ENCODE peak calls at places on chromosomes 7 and 10, in seven cellular contexts. H is A673, T is mammary epithelial cell, P is H1, A is astrocyte, M is PC-9, R is fibroblast of lung. G is an unnamed sample.

GRCh38 chr7:113100091-113100723 is 13.6 kb upstream of the GPR85 start:
- DNase-seq in P (no peak), R (peak), T (peak), M (no peak), H (peak), A (peak), G (no peak)

GRCh38 chr10:22477365-22478287 is 132.3 kb downstream of the SPAG6 start:
- DNase-seq in H (no peak), A (no peak), P (peak), R (no peak), T (no peak), M (no peak), G (no peak)

GRCh38 chr7:99469381-99470065 is 3.2 kb upstream of the ZNF789 start:
- DNase-seq in T (no peak), P (no peak), H (no peak), M (no peak), R (no peak), A (no peak), G (no peak)

GRCh38 chr10:79243211-79244067 is 103.8 kb upstream of the PPIF start:
- DNase-seq in T (no peak), R (peak), H (peak), P (peak), M (no peak), A (no peak), G (no peak)

GRCh38 chr7:33814958-33815735 is 90.2 kb upstream of the BMPER start:
- DNase-seq in H (no peak), A (no peak), P (no peak), R (no peak), M (no peak), T (no peak), G (no peak)

GRCh38 chr7:32941181-32941995 is 15.9 kb upstream of the FKBP9 start:
- DNase-seq in H (no peak), R (no peak), P (no peak), T (peak), A (no peak), M (no peak), G (no peak)

GRCh38 chr7:143901360-143901709 is 641 bp downstream of the TCAF1 start:
- DNase-seq in M (no peak), T (no peak), P (peak), A (peak), H (no peak), R (peak), G (peak)

GRCh38 chr10:1600861-1601260 is 136.5 kb downstream of the ADARB2 start:
- DNase-seq in T (peak), A (no peak), H (no peak), M (no peak), R (no peak), P (no peak), G (peak)

GRCh38 chr10:93580824-93581223 is 14.4 kb downstream of the FFAR4 start:
- DNase-seq in H (peak), A (peak), P (no peak), M (no peak), T (no peak), R (peak), G (no peak)

GRCh38 chr7:46257766-46258448 is 336.8 kb upstream of the IGFBP3 start:
- DNase-seq in A (peak), H (no peak), T (peak), P (no peak), R (peak), M (peak), G (no peak)

GRCh38 chr7:127473409-127473808 is 80.9 kb upstream of the ZNF800 start:
- DNase-seq in P (no peak), R (no peak), T (no peak), H (no peak), A (no peak), M (no peak), G (no peak)

GRCh38 chr7:105127179-105127578 is 113.2 kb downstream of the KMT2E start:
- DNase-seq in H (no peak), R (peak), M (no peak), T (no peak), P (no peak), A (peak), G (no peak)

GRCh38 chr10:125034671-125035070 is 92.7 kb downstream of the ZRANB1 start:
- DNase-seq in T (no peak), P (no peak), R (no peak), M (no peak), H (no peak), A (no peak), G (no peak)

GRCh38 chr7:132450188-132450587 is 126.1 kb downstream of the PLXNA4 start:
- DNase-seq in P (no peak), T (no peak), R (no peak), H (no peak), M (no peak), A (no peak), G (no peak)

GRCh38 chr10:100009283-100009792 is 409 bp downstream of the DNMBP start:
- DNase-seq in M (no peak), R (no peak), P (no peak), H (peak), T (peak), A (no peak), G (no peak)

GRCh38 chr7:127817466-127817865 is 165.5 kb downstream of the SND1 start:
- DNase-seq in P (no peak), R (no peak), M (no peak), A (no peak), H (no peak), T (no peak), G (no peak)

GRCh38 chr7:10156972-10157371 is 816.7 kb upstream of the PHF14 start:
- DNase-seq in P (no peak), R (peak), M (peak), H (no peak), A (peak), T (no peak), G (no peak)

GRCh38 chr7:112449353-112449752 is 907 bp upstream of the IFRD1 start:
- DNase-seq in R (peak), A (peak), M (peak), H (no peak), P (no peak), T (peak), G (no peak)

GRCh38 chr7:38178695-38179344 is 775 bp downstream of the STARD3NL start:
- DNase-seq in P (no peak), T (no peak), H (no peak), R (peak), M (no peak), A (peak), G (no peak)

GRCh38 chr10:61682323-61682722 is 19.6 kb downstream of the CABCOCO1 start:
- DNase-seq in A (no peak), H (no peak), M (no peak), P (no peak), R (no peak), T (no peak), G (no peak)

GRCh38 chr10:120940299-120940900 is 89.2 kb downstream of the WDR11 start:
- DNase-seq in M (no peak), A (no peak), R (no peak), H (no peak), T (no peak), P (no peak), G (no peak)

GRCh38 chr7:33721895-33722294 is 183.4 kb upstream of the BMPER start:
- DNase-seq in H (no peak), R (no peak), A (no peak), T (no peak), M (no peak), P (no peak), G (no peak)

GRCh38 chr10:116833986-116834760 is 15.1 kb upstream of the ENO4 start:
- DNase-seq in T (no peak), P (no peak), R (no peak), H (no peak), M (no peak), A (no peak), G (no peak)

GRCh38 chr7:13822678-13823077 is 166.8 kb downstream of the ETV1 start:
- DNase-seq in T (peak), H (no peak), M (peak), A (peak), R (peak), P (no peak), G (no peak)

GRCh38 chr7:149727541-149728476 is 45.6 kb downstream of the ZNF467 start:
- DNase-seq in P (no peak), M (peak), A (no peak), T (no peak), R (no peak), H (no peak), G (no peak)

GRCh38 chr10:110285501-110285900 is 19.2 kb downstream of the SMNDC1 start:
- DNase-seq in R (no peak), P (no peak), M (no peak), H (no peak), T (no peak), A (no peak), G (no peak)

GRCh38 chr10:29922904-29923303 is 136.5 kb downstream of the JCAD start:
- DNase-seq in M (no peak), R (peak), P (no peak), A (peak), H (no peak), T (no peak), G (no peak)

GRCh38 chr10:30529373-30529998 is 95.5 kb downstream of the MAP3K8 start:
- DNase-seq in R (no peak), A (no peak), M (no peak), H (no peak), P (no peak), T (no peak), G (peak)

GRCh38 chr7:128053023-128053422 is 21.8 kb upstream of the LRRC4 start:
- DNase-seq in P (no peak), A (no peak), H (peak), M (no peak), R (peak), T (no peak), G (peak)

GRCh38 chr7:157663061-157663863 is 326.5 kb downstream of the DNAJB6 start:
- DNase-seq in H (no peak), M (no peak), R (peak), P (no peak), A (peak), T (no peak), G (no peak)

GRCh38 chr7:139691253-139691781 is 86.5 kb downstream of the HIPK2 start:
- DNase-seq in M (no peak), A (no peak), P (no peak), H (no peak), R (peak), T (no peak), G (no peak)

GRCh38 chr10:72030762-72031543 is 57.4 kb downstream of the SPOCK2 start:
- DNase-seq in H (no peak), M (no peak), R (no peak), P (no peak), T (no peak), A (no peak), G (no peak)

GRCh38 chr7:133703547-133703946 is 423.6 kb upstream of the LRGUK start:
- DNase-seq in A (peak), M (no peak), R (peak), H (no peak), P (no peak), T (peak), G (no peak)

GRCh38 chr7:121151663-121152344 is 163.3 kb downstream of the CPED1 start:
- DNase-seq in A (peak), M (no peak), H (no peak), P (no peak), T (no peak), R (peak), G (no peak)

GRCh38 chr10:17335065-17335464 is 107.0 kb downstream of the VIM start:
- DNase-seq in P (no peak), A (peak), R (peak), H (no peak), T (peak), M (no peak), G (no peak)

GRCh38 chr7:2281556-2281955 is 32.7 kb downstream of the SNX8 start:
- DNase-seq in T (no peak), R (peak), P (no peak), M (no peak), H (no peak), A (peak), G (no peak)

GRCh38 chr7:70614237-70614984 is 517.5 kb upstream of the GALNT17 start:
- DNase-seq in P (peak), A (peak), R (peak), T (peak), H (peak), M (no peak), G (no peak)

DNA sequence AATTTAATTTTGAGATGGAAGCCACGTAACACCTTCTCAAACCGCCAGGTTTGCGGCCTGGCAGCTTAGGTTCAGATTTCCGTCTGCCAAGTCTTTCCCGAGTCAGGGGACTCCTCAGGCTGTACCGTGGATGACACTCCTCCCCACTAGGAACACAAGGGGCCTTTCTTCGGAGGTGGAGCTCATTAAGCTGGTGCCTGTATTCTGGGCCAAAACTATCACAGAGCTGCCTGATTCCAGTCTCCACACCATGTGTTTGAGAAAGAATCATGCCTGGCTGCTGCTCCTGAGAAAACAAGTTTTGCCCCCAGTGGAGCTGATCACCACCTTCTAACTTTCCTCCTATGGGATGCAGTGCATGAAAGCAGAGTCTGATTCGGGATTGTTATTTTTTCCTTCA is 44.8 kb downstream of the TMEM209 start:
- DNase-seq in P (no peak), T (no peak), H (no peak), R (no peak), M (no peak), A (no peak), G (no peak)
- TF ChIP-seq EZH2 in P (no peak), T (no peak), H (no peak), R (no peak), M (no peak), A (no peak), G (no peak)

GRCh38 chr7:51244890-51245289 is 71.7 kb downstream of the COBL start:
- DNase-seq in M (no peak), H (no peak), T (no peak), A (no peak), P (no peak), R (no peak), G (no peak)
- TF ChIP-seq CTCF in M (no peak), H (no peak), T (no peak), A (no peak), P (no peak), R (no peak), G (no peak)

DNA sequence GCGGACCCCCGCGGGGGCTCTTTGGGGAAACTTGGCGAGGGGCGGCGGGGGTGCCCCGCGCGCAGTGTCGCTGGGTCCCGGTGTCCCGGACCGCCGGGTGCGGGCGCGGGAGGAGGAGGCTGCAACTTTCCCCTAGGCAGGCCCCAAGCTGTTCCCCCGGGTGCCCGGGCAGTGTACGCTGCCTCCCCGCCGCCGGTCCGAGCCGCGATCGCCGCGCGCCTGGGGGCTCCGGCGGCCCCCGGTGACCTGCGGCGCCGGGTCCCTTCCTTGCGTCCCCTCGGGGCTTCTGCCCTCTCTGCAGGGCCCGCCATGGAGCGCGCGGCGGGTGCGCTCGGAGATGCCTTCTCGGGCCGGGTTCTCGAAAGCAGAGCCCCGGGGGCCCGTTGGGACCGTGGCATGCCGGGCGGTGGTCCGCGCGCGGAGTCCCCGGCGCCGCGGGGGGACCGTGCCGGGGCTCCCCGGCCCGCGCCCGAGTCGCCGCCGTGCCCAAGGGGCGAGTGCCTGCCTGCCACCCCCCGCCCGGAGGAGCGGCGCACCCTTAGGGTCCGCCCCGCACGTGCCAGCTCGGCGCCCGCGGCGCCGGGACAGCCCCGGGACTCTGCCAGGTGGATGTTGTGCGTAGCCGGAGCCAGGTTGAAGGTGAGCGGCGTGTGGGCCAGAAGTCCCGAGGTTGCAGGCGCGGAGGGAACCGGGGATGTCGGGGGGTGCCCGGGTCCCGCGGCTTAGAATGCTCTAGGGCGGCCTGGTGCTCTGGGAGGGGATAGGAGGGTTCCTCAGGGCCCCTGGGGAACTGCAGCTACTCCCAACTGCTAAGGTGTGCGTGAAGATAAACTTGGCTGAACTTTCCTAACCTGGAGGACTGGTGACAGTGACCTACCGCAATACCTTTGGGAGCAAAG is at the start of gene CUX1:
- DNase-seq in M (peak), P (no peak), T (no peak), A (no peak), R (peak), H (peak), G (peak)
- TF ChIP-seq EZH2 in M (no peak), P (no peak), T (no peak), A (no peak), R (no peak), H (no peak), G (no peak)

GRCh38 chr10:113494736-113495135 is 58.1 kb upstream of the HABP2 start:
- DNase-seq in M (no peak), A (no peak), H (no peak), R (no peak), P (no peak), T (no peak), G (no peak)
- TF ChIP-seq CTCF in M (no peak), A (no peak), H (no peak), R (no peak), P (no peak), T (no peak), G (no peak)